ENCODE peak calls at places on chromosomes 11 and 22, in eight cellular contexts. M is cardiac muscle cell; T is CD4-positive, CD25-positive, alpha-beta regulatory T cell; N is AG04449; F is OCI-LY7; Y is left ventricle myocardium inferior; R is spleen; S is sigmoid colon. O is an unnamed sample.

GRCh38 chr11:2296913-2297622 is 4.7 kb downstream of the C11orf21 start:
- DNase-seq in Y (no peak), M (no peak), T (no peak), S (peak), R (no peak), N (no peak), F (no peak), O (no peak)

GRCh38 chr22:46030241-46030880 is 53.4 kb upstream of the WNT7B start:
- DNase-seq in F (no peak), R (peak), Y (peak), T (no peak), M (no peak), S (peak), N (no peak), O (no peak)

GRCh38 chr11:68872216-68873003 is 30.7 kb upstream of the CPT1A start:
- DNase-seq in M (peak), F (no peak), T (no peak), R (peak), N (peak), Y (no peak), S (no peak), O (no peak)

GRCh38 chr11:122756417-122756816 is 81.9 kb upstream of the CRTAM start:
- DNase-seq in M (no peak), S (peak), T (peak), F (peak), R (peak), Y (peak), N (no peak), O (no peak)

GRCh38 chr11:95345243-95345642 is 114.2 kb upstream of the SESN3 start:
- DNase-seq in S (no peak), Y (no peak), F (no peak), M (no peak), N (no peak), T (no peak), R (no peak), O (no peak)

GRCh38 chr22:27668828-27669797 is 132.4 kb downstream of the MN1 start:
- DNase-seq in Y (peak), N (no peak), F (no peak), T (no peak), S (no peak), R (peak), M (peak), O (no peak)

GRCh38 chr11:5922749-5923426 is 19.2 kb upstream of the OR56A3 start:
- DNase-seq in T (no peak), N (no peak), S (no peak), Y (no peak), M (no peak), F (no peak), R (no peak), O (no peak)

GRCh38 chr11:107457205-107457557 is 444 bp downstream of the CWF19L2 start:
- DNase-seq in N (no peak), F (peak), M (peak), S (no peak), R (no peak), Y (no peak), T (no peak), O (no peak)

GRCh38 chr22:41380993-41381328 is 781 bp upstream of the TEF start:
- DNase-seq in Y (no peak), R (no peak), N (peak), S (peak), M (peak), F (no peak), T (no peak), O (peak)

GRCh38 chr11:65571940-65572339 is 398 bp upstream of the FAM89B start:
- DNase-seq in T (no peak), Y (no peak), M (no peak), S (no peak), N (no peak), F (peak), R (no peak), O (no peak)

GRCh38 chr11:101915811-101916291 is 471 bp downstream of the ANGPTL5 start:
- DNase-seq in F (peak), M (no peak), R (no peak), N (no peak), Y (no peak), T (peak), S (no peak), O (no peak)

GRCh38 chr22:22484023-22484422 is 24.5 kb downstream of the ZNF280B start:
- DNase-seq in M (no peak), S (no peak), F (no peak), R (no peak), Y (no peak), N (no peak), T (no peak), O (no peak)

GRCh38 chr11:44005076-44005800 is 42.5 kb upstream of the ACCSL start:
- DNase-seq in Y (no peak), N (no peak), F (no peak), R (no peak), S (peak), M (no peak), T (no peak), O (no peak)

GRCh38 chr22:46057762-46058420 is 80.9 kb upstream of the WNT7B start:
- DNase-seq in F (peak), R (peak), N (no peak), M (no peak), Y (peak), S (peak), T (peak), O (no peak)

GRCh38 chr22:26847046-26847445 is 189.7 kb downstream of the MIAT start:
- DNase-seq in S (no peak), R (no peak), M (no peak), Y (no peak), N (no peak), T (no peak), F (no peak), O (no peak)

GRCh38 chr11:93444671-93445073 is 98.5 kb downstream of the SMCO4 start:
- DNase-seq in Y (no peak), N (no peak), S (no peak), M (peak), R (no peak), T (no peak), F (no peak), O (peak)

GRCh38 chr11:12017243-12017678 is 8.8 kb upstream of the DKK3 start:
- DNase-seq in N (peak), T (no peak), Y (no peak), F (no peak), R (no peak), S (no peak), M (no peak), O (peak)

GRCh38 chr11:88544656-88545280 is 207.2 kb upstream of the CTSC start:
- DNase-seq in F (no peak), Y (no peak), T (no peak), S (no peak), M (no peak), N (no peak), R (no peak), O (no peak)

GRCh38 chr22:40156001-40156516 is 21.7 kb upstream of the TNRC6B start:
- DNase-seq in Y (no peak), S (no peak), N (no peak), M (peak), R (no peak), F (no peak), T (no peak), O (no peak)

GRCh38 chr22:40153186-40153585 is 24.5 kb upstream of the TNRC6B start:
- DNase-seq in T (no peak), Y (no peak), F (no peak), R (no peak), S (no peak), M (no peak), N (no peak), O (no peak)

GRCh38 chr22:40161182-40161581 is 16.5 kb upstream of the TNRC6B start:
- DNase-seq in N (no peak), S (no peak), F (no peak), M (no peak), T (no peak), Y (no peak), R (no peak), O (no peak)

GRCh38 chr22:40153705-40154104 is 24.0 kb upstream of the TNRC6B start:
- DNase-seq in Y (no peak), S (no peak), F (no peak), R (no peak), N (no peak), T (no peak), M (no peak), O (no peak)

DNA sequence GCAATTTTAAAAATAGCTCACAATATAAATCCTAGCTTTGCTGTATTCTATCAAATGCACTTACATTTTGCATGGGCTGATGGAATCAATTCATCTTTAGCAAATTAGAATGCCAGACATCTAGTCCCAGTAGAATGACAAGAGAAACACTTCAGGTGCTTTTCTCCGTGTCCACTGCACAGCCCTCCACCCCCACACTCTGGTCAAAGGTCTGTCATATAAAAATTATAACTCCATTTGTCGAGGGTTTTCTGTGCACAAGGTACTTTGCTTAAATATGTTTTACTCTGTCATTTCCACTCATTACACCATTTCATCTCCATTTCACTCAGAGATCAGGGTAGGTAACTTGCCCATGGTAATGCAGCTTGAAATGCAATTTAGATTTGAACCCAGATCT is 20.2 kb upstream of the TNRC6B start:
- DNase-seq in F (no peak), M (no peak), R (no peak), S (no peak), T (no peak), N (no peak), Y (no peak), O (no peak)
- H3K4me3 ChIP-seq in F (no peak), M (no peak), R (no peak), S (no peak), T (no peak), N (no peak), Y (no peak), O (no peak)

DNA sequence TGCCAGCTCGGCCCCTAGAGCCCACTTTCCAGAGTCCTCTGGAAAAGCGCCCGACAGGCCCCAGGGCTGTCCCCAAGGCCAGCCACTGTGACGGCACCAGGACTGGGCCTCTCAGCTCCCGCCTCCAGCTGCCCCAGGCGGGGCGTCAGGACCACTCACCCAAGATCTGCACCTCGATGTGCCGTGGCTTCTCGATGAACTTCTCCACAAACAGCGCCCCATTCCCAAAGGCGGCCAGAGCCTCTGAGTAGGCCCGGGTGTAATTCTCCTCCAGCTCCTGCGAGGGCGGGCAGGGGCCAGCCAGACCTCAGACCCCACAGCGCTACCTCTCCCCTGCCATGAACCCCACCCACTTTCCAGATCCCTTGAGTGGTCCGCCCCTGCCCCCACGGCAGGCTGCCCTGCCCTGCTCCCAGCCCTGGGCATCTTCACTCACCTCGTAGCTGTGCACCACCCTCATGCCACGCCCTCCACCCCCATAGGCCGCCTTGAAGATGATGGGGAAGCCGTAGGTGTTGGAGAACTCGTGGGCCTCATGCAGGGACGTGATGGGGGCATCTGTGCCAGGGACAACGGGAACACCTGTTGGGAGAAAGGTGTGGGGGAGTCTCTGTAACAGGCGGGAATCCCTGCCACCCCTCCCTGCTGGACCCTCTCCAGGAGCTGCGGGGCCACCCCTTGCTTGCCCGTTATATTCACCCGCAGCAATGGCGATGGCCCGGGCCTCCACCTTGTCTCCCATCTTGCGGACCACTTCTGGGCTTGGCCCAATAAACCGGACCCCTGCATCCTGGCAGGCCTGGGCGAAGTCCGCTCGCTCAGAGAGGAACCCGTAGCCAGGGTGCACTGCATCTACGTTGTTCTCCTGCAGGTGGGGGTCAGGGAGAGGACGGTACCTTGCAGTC is 14.0 kb downstream of the LRFN4 start:
- DNase-seq in N (no peak), S (no peak), F (no peak), R (no peak), T (no peak), Y (no peak), M (no peak), O (no peak)
- H3K4me3 ChIP-seq in N (no peak), S (no peak), F (no peak), R (no peak), T (no peak), Y (no peak), M (no peak), O (no peak)

DNA sequence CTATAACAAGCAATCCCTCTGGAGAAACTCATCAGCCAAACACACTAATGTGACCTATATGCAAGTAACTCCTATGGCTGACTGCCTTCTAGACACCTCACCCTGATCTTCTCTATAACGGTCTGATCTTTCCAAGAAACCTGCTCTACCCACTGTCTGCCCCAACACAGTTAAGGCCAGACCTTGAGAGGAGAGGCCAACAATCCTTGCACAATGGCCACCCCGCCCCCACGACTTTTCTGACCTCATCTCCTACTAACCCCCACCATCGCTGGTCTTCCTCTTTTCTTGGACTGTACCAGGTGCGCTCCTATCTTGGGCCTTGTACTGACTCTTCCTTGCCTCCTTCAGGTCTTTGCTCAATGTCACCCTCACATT is 12.5 kb downstream of the HIRA start:
- DNase-seq in F (peak), S (no peak), M (no peak), Y (no peak), N (no peak), T (no peak), R (peak), O (no peak)
- H3K4me3 ChIP-seq in F (peak), S (no peak), M (no peak), Y (no peak), N (no peak), T (peak), R (no peak), O (no peak)

GRCh38 chr22:43860126-43860525 is 2.2 kb downstream of the SULT4A1 start:
- DNase-seq in M (no peak), F (no peak), R (peak), T (no peak), Y (no peak), N (no peak), S (peak), O (no peak)

GRCh38 chr22:43860831-43861230 is 1.5 kb downstream of the SULT4A1 start:
- DNase-seq in S (peak), N (no peak), R (peak), T (no peak), M (no peak), Y (no peak), F (no peak), O (no peak)

GRCh38 chr22:43859621-43860020 is 2.7 kb downstream of the SULT4A1 start:
- DNase-seq in N (no peak), T (no peak), Y (no peak), M (no peak), S (peak), R (no peak), F (no peak), O (no peak)

GRCh38 chr22:43858156-43858895 is 4.0 kb downstream of the SULT4A1 start:
- DNase-seq in F (no peak), S (peak), M (no peak), Y (no peak), R (peak), T (no peak), N (no peak), O (no peak)

GRCh38 chr22:43859176-43859575 is 3.1 kb downstream of the SULT4A1 start:
- DNase-seq in N (no peak), R (peak), M (no peak), F (no peak), S (peak), T (no peak), Y (no peak), O (no peak)
- H3K4me3 ChIP-seq in N (no peak), R (no peak), M (no peak), F (no peak), S (no peak), T (no peak), Y (no peak), O (no peak)

GRCh38 chr11:45079075-45079444 is 67.4 kb upstream of the PRDM11 start:
- DNase-seq in S (peak), F (peak), R (no peak), M (no peak), Y (no peak), N (no peak), T (no peak), O (no peak)

GRCh38 chr11:45078236-45079074 is 68.0 kb upstream of the PRDM11 start:
- DNase-seq in R (no peak), T (no peak), F (no peak), Y (no peak), N (no peak), S (peak), M (peak), O (no peak)

GRCh38 chr11:45075519-45075918 is 70.9 kb upstream of the PRDM11 start:
- DNase-seq in S (no peak), N (no peak), F (no peak), M (no peak), R (no peak), T (no peak), Y (no peak), O (no peak)

GRCh38 chr11:45075952-45076351 is 70.5 kb upstream of the PRDM11 start:
- DNase-seq in F (no peak), N (no peak), R (no peak), T (no peak), S (no peak), Y (no peak), M (no peak), O (no peak)

DNA sequence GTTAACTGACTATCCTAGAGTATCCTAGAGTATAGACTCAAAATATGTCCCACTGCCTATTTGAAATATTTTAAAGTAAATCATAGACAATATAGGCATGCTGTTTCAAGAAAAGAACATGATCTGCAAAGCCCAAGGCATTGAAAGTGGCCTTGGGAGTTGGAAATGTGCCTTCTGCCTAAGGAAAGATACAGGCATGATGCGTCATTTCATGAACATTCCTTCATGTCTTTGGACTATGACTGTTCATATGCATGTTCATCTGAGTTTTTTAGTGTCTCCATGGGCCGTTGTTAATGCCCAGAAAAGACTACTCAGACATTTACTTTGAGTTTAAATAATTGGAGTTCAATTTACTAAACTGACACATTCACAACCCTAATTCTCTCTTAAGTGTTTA is 69.7 kb upstream of the PRDM11 start:
- DNase-seq in F (no peak), Y (no peak), S (no peak), M (no peak), N (no peak), T (no peak), R (no peak), O (no peak)
- H3K4me3 ChIP-seq in F (no peak), Y (no peak), S (no peak), M (no peak), N (no peak), T (no peak), R (no peak), O (no peak)

GRCh38 chr11:114080219-114080618 is 20.7 kb downstream of the ZBTB16 start:
- DNase-seq in T (no peak), Y (peak), N (no peak), S (peak), F (no peak), M (no peak), R (no peak), O (peak)
- H3K4me3 ChIP-seq in T (no peak), Y (peak), N (no peak), S (no peak), F (no peak), M (no peak), R (no peak), O (no peak)

GRCh38 chr11:7486731-7487130 is 1.4 kb downstream of the OLFML1 start:
- DNase-seq in S (no peak), M (peak), Y (no peak), R (no peak), F (no peak), N (no peak), T (no peak), O (no peak)

GRCh38 chr11:7485136-7485853 is at the start of gene OLFML1:
- DNase-seq in Y (peak), S (no peak), R (no peak), T (no peak), M (no peak), F (no peak), N (no peak), O (no peak)

GRCh38 chr11:7485854-7486425 is 634 bp downstream of the OLFML1 start:
- DNase-seq in R (no peak), M (no peak), Y (no peak), S (no peak), T (no peak), F (no peak), N (no peak), O (no peak)

GRCh38 chr11:7488681-7489080 is 3.4 kb downstream of the OLFML1 start:
- DNase-seq in N (no peak), F (no peak), M (no peak), S (no peak), R (no peak), Y (no peak), T (no peak), O (no peak)

DNA sequence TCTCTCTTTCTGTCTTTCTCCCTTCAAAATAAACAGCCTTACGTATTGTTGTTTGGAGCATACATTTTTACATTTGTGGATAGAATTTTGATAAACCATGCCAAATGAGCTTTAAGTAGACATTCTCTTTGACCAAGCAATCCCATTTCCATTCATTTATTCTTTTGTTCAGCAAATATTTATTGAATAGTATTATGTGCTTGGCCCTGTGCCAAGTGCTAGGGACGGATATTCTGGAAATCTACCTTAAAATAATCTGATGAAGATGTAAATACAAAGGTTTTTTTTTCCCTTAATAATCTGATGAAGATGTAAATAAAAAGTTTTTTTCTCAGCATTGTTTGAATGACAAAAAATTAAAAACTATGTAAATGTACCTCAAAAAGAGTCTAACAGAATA is 2.1 kb downstream of the OLFML1 start:
- DNase-seq in S (no peak), M (no peak), R (no peak), T (no peak), N (no peak), F (no peak), Y (no peak), O (no peak)
- H3K4me3 ChIP-seq in S (no peak), M (no peak), R (peak), T (no peak), N (no peak), F (no peak), Y (peak), O (no peak)